ENCODE peak calls at places on chromosomes 5 and 9, in ten cellular contexts. P, T, V, S, Y, A, W, I, D and E are unnamed samples.
A peak's percentile ranks its signal among the peaks of the same experiment; 100 is the strongest.

GRCh38 chr9:89879711-89880110 is 274.9 kb downstream of the GADD45G start:
- DNase-seq in I (no peak), P (no peak), A (no peak), V (no peak), S (no peak), Y (no peak), D (no peak), T (no peak), W (peak; percentile 63), E (no peak)

GRCh38 chr9:89277454-89277853 is 33.5 kb upstream of the CKS2 start:
- DNase-seq in V (no peak), D (no peak), T (no peak), A (no peak), S (no peak), W (no peak), P (no peak), Y (no peak), I (no peak), E (no peak)

GRCh38 chr5:125348221-125348692 is 601.8 kb upstream of the ZNF608 start:
- DNase-seq in P (no peak), T (no peak), V (no peak), A (peak; percentile 94), W (peak; percentile 44), S (no peak), D (no peak), I (no peak), Y (no peak), E (no peak)

GRCh38 chr5:109743770-109744212 is 54.1 kb downstream of the MAN2A1 start:
- DNase-seq in P (no peak), I (peak; percentile 67), W (no peak), S (no peak), A (peak; percentile 48), D (no peak), T (no peak), Y (no peak), V (no peak), E (peak; percentile 90)

GRCh38 chr9:113988385-113988784 is 89.7 kb downstream of the AMBP start:
- DNase-seq in A (no peak), W (no peak), Y (no peak), V (no peak), D (no peak), I (no peak), T (no peak), P (no peak), S (no peak), E (no peak)

GRCh38 chr5:141703133-141703561 is 21.1 kb upstream of the ARAP3 start:
- DNase-seq in T (no peak), A (peak; percentile 44), P (peak; percentile 34), S (no peak), Y (no peak), D (no peak), I (no peak), W (no peak), V (no peak), E (no peak)

GRCh38 chr5:78716221-78716620 is 67.6 kb upstream of the LHFPL2 start:
- DNase-seq in V (no peak), W (no peak), A (no peak), I (no peak), T (no peak), P (no peak), D (no peak), Y (no peak), S (no peak), E (no peak)

GRCh38 chr5:79284852-79285251 is 48.9 kb downstream of the JMY start:
- DNase-seq in T (no peak), S (no peak), P (no peak), Y (no peak), I (no peak), A (no peak), D (no peak), W (no peak), V (no peak), E (no peak)

GRCh38 chr9:79572032-79572890 is 496 bp downstream of the TLE4 start:
- DNase-seq in S (peak; percentile 31), D (peak; percentile 78), V (peak; percentile 62), Y (peak; percentile 77), I (no peak), P (peak; percentile 91), W (no peak), A (peak; percentile 85), T (no peak), E (peak; percentile 35)

GRCh38 chr5:20636686-20637085 is 648.7 kb upstream of the CDH18 start:
- DNase-seq in D (no peak), A (no peak), V (no peak), P (no peak), I (no peak), Y (no peak), S (no peak), W (no peak), T (no peak), E (no peak)

GRCh38 chr5:149962040-149962439 is 1.5 kb downstream of the SLC26A2 start:
- DNase-seq in D (peak; percentile 49), S (no peak), I (no peak), W (no peak), T (no peak), A (peak; percentile 72), V (peak; percentile 73), P (no peak), Y (peak; percentile 87), E (peak; percentile 60)

GRCh38 chr5:161541-162110 is 29.7 kb upstream of the LRRC14B start:
- DNase-seq in S (no peak), Y (no peak), V (no peak), A (no peak), D (no peak), I (no peak), W (no peak), T (no peak), P (no peak), E (no peak)

GRCh38 chr5:124972703-124973102 is 226.3 kb upstream of the ZNF608 start:
- DNase-seq in A (no peak), S (no peak), V (no peak), D (no peak), T (no peak), I (no peak), P (no peak), Y (no peak), W (no peak), E (no peak)

GRCh38 chr5:112419596-112420110 is 576 bp upstream of the EPB41L4A start:
- DNase-seq in V (peak; percentile 77), A (peak; percentile 83), P (peak; percentile 85), Y (peak; percentile 4), S (no peak), D (peak; percentile 39), W (peak; percentile 74), T (no peak), I (no peak), E (no peak)

GRCh38 chr5:173327948-173328895 is at the start of gene STC2:
- DNase-seq in V (peak; percentile 88), W (peak; percentile 81), Y (peak; percentile 90), I (no peak), P (peak; percentile 85), S (peak; percentile 90), A (peak; percentile 99), T (no peak), D (peak; percentile 94), E (no peak)

GRCh38 chr9:130499804-130500263 is 55.1 kb downstream of the ASS1 start:
- DNase-seq in Y (no peak), D (no peak), W (no peak), S (no peak), A (peak; percentile 79), P (peak; percentile 13), T (no peak), V (peak; percentile 23), I (no peak), E (peak; percentile 50)

GRCh38 chr9:18466101-18466500 is 7.9 kb upstream of the ADAMTSL1 start:
- DNase-seq in W (no peak), T (no peak), V (no peak), A (no peak), D (no peak), I (no peak), S (no peak), Y (no peak), P (no peak), E (no peak)

GRCh38 chr9:27094640-27095039 is 14.4 kb upstream of the TEK start:
- DNase-seq in P (no peak), Y (no peak), I (no peak), T (no peak), D (no peak), V (no peak), A (no peak), W (no peak), S (no peak), E (peak; percentile 14)

GRCh38 chr5:41156739-41157138 is 56.6 kb downstream of the C6 start:
- DNase-seq in S (no peak), I (peak; percentile 17), Y (no peak), V (no peak), T (no peak), P (no peak), A (peak; percentile 51), D (no peak), W (no peak), E (no peak)

GRCh38 chr9:125550216-125550614 is 156.8 kb downstream of the MAPKAP1 start:
- DNase-seq in T (no peak), Y (no peak), W (no peak), D (no peak), S (no peak), I (no peak), P (no peak), V (no peak), A (peak; percentile 84), E (no peak)

GRCh38 chr9:138053321-138053868 is 175.8 kb downstream of the CACNA1B start:
- DNase-seq in D (peak; percentile 61), T (no peak), P (no peak), I (no peak), Y (no peak), W (no peak), V (peak; percentile 79), S (no peak), A (no peak), E (no peak)

GRCh38 chr5:13653709-13654108 is 290.8 kb downstream of the DNAH5 start:
- DNase-seq in I (no peak), W (no peak), S (no peak), D (no peak), Y (no peak), T (no peak), V (no peak), P (no peak), A (no peak), E (no peak)

GRCh38 chr5:131304414-131304813 is 40.6 kb downstream of the CDC42SE2 start:
- DNase-seq in D (no peak), S (no peak), V (peak; percentile 38), A (no peak), I (no peak), T (no peak), W (no peak), Y (no peak), P (no peak), E (no peak)

GRCh38 chr9:31699836-31700235 is 684.6 kb upstream of the ACO1 start:
- DNase-seq in W (no peak), T (no peak), A (no peak), Y (no peak), S (no peak), P (no peak), D (no peak), V (no peak), I (no peak), E (no peak)

GRCh38 chr9:110029815-110030480 is 178.0 kb downstream of the C9orf152 start:
- DNase-seq in Y (no peak), D (no peak), S (no peak), P (no peak), V (no peak), I (no peak), W (no peak), T (no peak), A (no peak), E (no peak)

GRCh38 chr9:130845901-130846381 is 10.9 kb downstream of the ABL1 start:
- DNase-seq in P (no peak), I (no peak), A (peak; percentile 17), S (no peak), D (no peak), V (peak; percentile 32), Y (no peak), W (peak; percentile 63), T (no peak), E (peak; percentile 64)

GRCh38 chr5:135829681-135830383 is 4.6 kb upstream of the SLC25A48 start:
- DNase-seq in P (peak; percentile 85), V (peak; percentile 82), A (peak; percentile 83), T (no peak), S (peak; percentile 18), I (peak; percentile 23), Y (peak; percentile 77), D (peak; percentile 82), W (peak; percentile 36), E (peak; percentile 62)

GRCh38 chr9:124488641-124489040 is 18.6 kb downstream of the NR5A1 start:
- DNase-seq in I (no peak), Y (no peak), D (no peak), V (no peak), W (no peak), T (no peak), A (peak; percentile 12), P (no peak), S (no peak), E (no peak)